ENCODE peak calls at places on chromosomes 4 and X, in five cellular contexts. J is astrocyte of the spinal cord; F is GM12891; S is effector memory CD8-positive, alpha-beta T cell; V is NCI-H748 treated with DMSO at 0.1 percent for 48 hours. B is an unnamed sample.

GRCh38 chr4:145679991-145680455 is at the start of gene C4orf51:
- DNase-seq in J (peak; percentile 73), F (no peak), S (no peak), V (no peak), B (no peak)

GRCh38 chr4:104906274-104906673 is 240.4 kb upstream of the TET2 start:
- DNase-seq in J (peak; percentile 3), F (no peak), S (no peak), V (peak; percentile 20), B (no peak)

GRCh38 chr4:90174622-90175023 is 47.4 kb downstream of the CCSER1 start:
- DNase-seq in J (no peak), F (no peak), S (no peak), V (no peak), B (no peak)

GRCh38 chrX:130124577-130124976 is 14.3 kb upstream of the ELF4 start:
- DNase-seq in J (no peak), F (no peak), S (no peak), V (no peak), B (no peak)

GRCh38 chr4:22233257-22233656 is 282.6 kb downstream of the ADGRA3 start:
- DNase-seq in J (no peak), F (no peak), S (no peak), V (no peak), B (no peak)

GRCh38 chr4:67909910-67910905 is 26.4 kb upstream of the TMPRSS11D start:
- DNase-seq in J (peak; percentile 35), F (no peak), S (no peak), V (no peak), B (no peak)

GRCh38 chr4:167883271-167883670 is 209.1 kb upstream of the ANXA10 start:
- DNase-seq in J (no peak), F (no peak), S (no peak), V (no peak), B (no peak)

GRCh38 chr4:185740471-185740873 is 71.5 kb downstream of the SORBS2 start:
- DNase-seq in J (no peak), F (no peak), S (no peak), V (no peak), B (no peak)

GRCh38 chr4:133095591-133095990 is 53.5 kb upstream of the PCDH10 start:
- DNase-seq in J (peak; percentile 62), F (no peak), S (no peak), V (no peak), B (no peak)

GRCh38 chr4:25096553-25097443 is 63.5 kb downstream of the SEPSECS start:
- DNase-seq in J (no peak), F (no peak), S (no peak), V (no peak), B (no peak)

GRCh38 chr4:39044947-39045734 is 12.9 kb upstream of the TMEM156 start:
- DNase-seq in J (peak; percentile 50), F (no peak), S (no peak), V (no peak), B (peak; percentile 21)

GRCh38 chr4:186934841-186935443 is 211.3 kb upstream of the FAT1 start:
- DNase-seq in J (no peak), F (no peak), S (no peak), V (no peak), B (no peak)

GRCh38 chr4:2662598-2662997 is 93.5 kb downstream of the TNIP2 start:
- DNase-seq in J (peak; percentile 62), F (no peak), S (no peak), V (no peak), B (no peak)

GRCh38 chr4:40617903-40618302 is 11.8 kb downstream of the RBM47 start:
- DNase-seq in J (no peak), F (no peak), S (no peak), V (no peak), B (no peak)

B was measured in 8988T.